ENCODE peak calls at places on chromosomes 3 and 15, in eight cellular contexts. H is heart left ventricle, U is T1000, F is pancreas, C is nucleus accumbens, Z is SK-MEL-5, I is MV-4-11, D is AG09309. P is an unnamed sample.

GRCh38 chr3:137066092-137066491 is 108.3 kb downstream of the IL20RB start:
- DNase-seq in H (no peak), U (no peak), F (no peak), C (no peak), Z (no peak), I (no peak), D (no peak), P (no peak)

GRCh38 chr3:124101643-124102042 is 109.7 kb upstream of the ROPN1 start:
- DNase-seq in H (no peak), U (no peak), F (no peak), C (no peak), Z (no peak), I (no peak), D (no peak), P (no peak)

GRCh38 chr15:47987908-47988532 is 132.8 kb upstream of the SLC24A5 start:
- DNase-seq in H (no peak), U (no peak), F (no peak), C (no peak), Z (peak; percentile 85), I (peak; percentile 76), D (peak; percentile 32), P (no peak)

GRCh38 chr3:170907519-170908234 is 760 bp downstream of the EIF5A2 start:
- DNase-seq in H (no peak), U (peak; percentile 22), F (no peak), C (no peak), Z (peak; percentile 21), I (no peak), D (no peak), P (no peak)

GRCh38 chr15:39172380-39173281 is 408.2 kb upstream of the THBS1 start:
- DNase-seq in H (peak; percentile 27), U (peak; percentile 23), F (no peak), C (no peak), Z (peak; percentile 74), I (no peak), D (no peak), P (peak; percentile 44)

GRCh38 chr3:49723301-49723630 is 485 bp downstream of the GMPPB start:
- DNase-seq in H (peak; percentile 69), U (no peak), F (peak; percentile 94), C (no peak), Z (peak; percentile 35), I (peak; percentile 30), D (no peak), P (peak; percentile 54)

GRCh38 chr3:188036375-188036985 is 117.5 kb upstream of the LPP start:
- DNase-seq in H (no peak), U (no peak), F (no peak), C (no peak), Z (no peak), I (peak; percentile 21), D (no peak), P (no peak)

GRCh38 chr15:71752604-71753289 is 57.6 kb upstream of the NR2E3 start:
- DNase-seq in H (no peak), U (peak; percentile 86), F (no peak), C (no peak), Z (peak; percentile 84), I (peak; percentile 79), D (peak; percentile 96), P (no peak)

GRCh38 chr3:177802151-177802900 is 605.0 kb upstream of the TBL1XR1 start:
- DNase-seq in H (no peak), U (no peak), F (no peak), C (no peak), Z (no peak), I (no peak), D (no peak), P (no peak)

GRCh38 chr15:27670481-27670880 is 428.6 kb downstream of the OCA2 start:
- DNase-seq in H (no peak), U (no peak), F (no peak), C (no peak), Z (no peak), I (no peak), D (no peak), P (no peak)

GRCh38 chr15:62413786-62414185 is 248.7 kb upstream of the C2CD4B start:
- DNase-seq in H (no peak), U (no peak), F (no peak), C (no peak), Z (no peak), I (no peak), D (no peak), P (no peak)

GRCh38 chr15:92997821-92998220 is 91.2 kb downstream of the RGMA start:
- DNase-seq in H (no peak), U (no peak), F (no peak), C (no peak), Z (no peak), I (no peak), D (no peak), P (no peak)

GRCh38 chr3:149393355-149394165 is 16.1 kb upstream of the TM4SF1 start:
- DNase-seq in H (peak; percentile 74), U (no peak), F (peak; percentile 57), C (no peak), Z (peak; percentile 85), I (peak; percentile 73), D (peak; percentile 52), P (peak; percentile 62)

GRCh38 chr3:192395506-192395905 is 331.8 kb downstream of the FGF12 start:
- DNase-seq in H (no peak), U (no peak), F (no peak), C (no peak), Z (no peak), I (no peak), D (no peak), P (no peak)

GRCh38 chr15:89489376-89489775 is 7.0 kb downstream of the RHCG start:
- DNase-seq in H (no peak), U (no peak), F (peak; percentile 34), C (no peak), Z (no peak), I (no peak), D (no peak), P (no peak)

GRCh38 chr15:40252438-40253178 is 13.7 kb downstream of the PAK6 start:
- DNase-seq in H (peak; percentile 49), U (no peak), F (peak; percentile 87), C (no peak), Z (no peak), I (no peak), D (no peak), P (no peak)

GRCh38 chr15:39887832-39888231 is 32.2 kb downstream of the GPR176 start:
- DNase-seq in H (no peak), U (no peak), F (no peak), C (no peak), Z (peak; percentile 56), I (peak; percentile 14), D (peak; percentile 28), P (no peak)

GRCh38 chr3:13894812-13895154 is 14.9 kb upstream of the WNT7A start:
- DNase-seq in H (no peak), U (no peak), F (no peak), C (no peak), Z (no peak), I (no peak), D (no peak), P (no peak)

GRCh38 chr3:66490984-66491383 is 9.8 kb downstream of the LRIG1 start:
- DNase-seq in H (no peak), U (no peak), F (no peak), C (no peak), Z (no peak), I (no peak), D (no peak), P (no peak)

GRCh38 chr3:57793737-57794187 is 37.7 kb downstream of the SLMAP start:
- DNase-seq in H (no peak), U (no peak), F (no peak), C (no peak), Z (no peak), I (no peak), D (no peak), P (no peak)

GRCh38 chr3:86772699-86773098 is 218.2 kb downstream of the VGLL3 start:
- DNase-seq in H (no peak), U (no peak), F (no peak), C (no peak), Z (no peak), I (no peak), D (no peak), P (no peak)

GRCh38 chr3:119257654-119258410 is 17.2 kb upstream of the B4GALT4 start:
- DNase-seq in H (peak; percentile 30), U (no peak), F (no peak), C (no peak), Z (no peak), I (peak; percentile 73), D (no peak), P (no peak)

GRCh38 chr3:37905346-37905745 is 43.7 kb downstream of the CTDSPL start:
- DNase-seq in H (no peak), U (no peak), F (no peak), C (no peak), Z (no peak), I (no peak), D (no peak), P (no peak)

GRCh38 chr3:127620637-127621375 is 8.2 kb upstream of the PODXL2 start:
- DNase-seq in H (no peak), U (no peak), F (no peak), C (no peak), Z (no peak), I (no peak), D (no peak), P (no peak)